ENCODE peak calls at places on chromosomes 4 and X, in five cellular contexts. One of them, this sample, is unnamed.
A peak's percentile ranks its signal among the peaks of the same experiment; 100 is the strongest.

GRCh38 chr4:185108669-185109068 is 34.4 kb upstream of the SLC25A4 start:
- DNase-seq in fibroblast of lung: no peak
- DNase-seq in cardiac muscle cell: no peak
- DNase-seq in mucosa of descending colon: no peak
- DNase-seq in psoas muscle: no peak
- DNase-seq in this sample: no peak

GRCh38 chrX:39519213-39519544 is 578.6 kb downstream of the BCOR start:
- DNase-seq in fibroblast of lung: peak; percentile 56
- DNase-seq in cardiac muscle cell: peak; percentile 61
- DNase-seq in mucosa of descending colon: no peak
- DNase-seq in psoas muscle: no peak
- DNase-seq in this sample: no peak

GRCh38 chrX:114006664-114007063 is 577.2 kb upstream of the HTR2C start:
- DNase-seq in fibroblast of lung: no peak
- DNase-seq in cardiac muscle cell: no peak
- DNase-seq in mucosa of descending colon: no peak
- DNase-seq in psoas muscle: no peak
- DNase-seq in this sample: no peak

GRCh38 chrX:141341341-141341740 is 99.0 kb upstream of the SPANXC start:
- DNase-seq in fibroblast of lung: peak; percentile 82
- DNase-seq in cardiac muscle cell: no peak
- DNase-seq in mucosa of descending colon: no peak
- DNase-seq in psoas muscle: no peak
- DNase-seq in this sample: peak; percentile 24

GRCh38 chrX:344371-344901 is 25.8 kb upstream of the GTPBP6 start:
- DNase-seq in fibroblast of lung: no peak
- DNase-seq in cardiac muscle cell: no peak
- DNase-seq in mucosa of descending colon: peak; percentile 15
- DNase-seq in psoas muscle: no peak
- DNase-seq in this sample: no peak

GRCh38 chr4:188417181-188417580 is 277.9 kb downstream of the TRIML1 start:
- DNase-seq in fibroblast of lung: no peak
- DNase-seq in cardiac muscle cell: peak; percentile 57
- DNase-seq in mucosa of descending colon: no peak
- DNase-seq in psoas muscle: no peak
- DNase-seq in this sample: no peak

GRCh38 chrX:68433155-68433980 is at the start of gene OPHN1:
- DNase-seq in fibroblast of lung: peak; percentile 77
- DNase-seq in cardiac muscle cell: peak; percentile 67
- DNase-seq in mucosa of descending colon: peak; percentile 87
- DNase-seq in psoas muscle: peak; percentile 78
- DNase-seq in this sample: no peak

GRCh38 chr4:29131304-29131703 is 1588.9 kb upstream of the PCDH7 start:
- DNase-seq in fibroblast of lung: no peak
- DNase-seq in cardiac muscle cell: peak; percentile 3
- DNase-seq in mucosa of descending colon: no peak
- DNase-seq in psoas muscle: no peak
- DNase-seq in this sample: no peak

GRCh38 chrX:110201799-110202198 is 116.1 kb downstream of the AMMECR1 start:
- DNase-seq in fibroblast of lung: no peak
- DNase-seq in cardiac muscle cell: no peak
- DNase-seq in mucosa of descending colon: no peak
- DNase-seq in psoas muscle: no peak
- DNase-seq in this sample: no peak

GRCh38 chrX:109863811-109864210 is 130.8 kb upstream of the ACSL4 start:
- DNase-seq in fibroblast of lung: no peak
- DNase-seq in cardiac muscle cell: no peak
- DNase-seq in mucosa of descending colon: no peak
- DNase-seq in psoas muscle: no peak
- DNase-seq in this sample: no peak

GRCh38 chr4:8821151-8821950 is 50.3 kb downstream of the HMX1 start:
- DNase-seq in fibroblast of lung: no peak
- DNase-seq in cardiac muscle cell: no peak
- DNase-seq in mucosa of descending colon: no peak
- DNase-seq in psoas muscle: no peak
- DNase-seq in this sample: no peak

GRCh38 chr4:26993541-26993940 is 132.9 kb downstream of the STIM2 start:
- DNase-seq in fibroblast of lung: peak; percentile 63
- DNase-seq in cardiac muscle cell: no peak
- DNase-seq in mucosa of descending colon: no peak
- DNase-seq in psoas muscle: no peak
- DNase-seq in this sample: no peak

GRCh38 chr4:37674446-37674845 is 11.7 kb downstream of the RELL1 start:
- DNase-seq in fibroblast of lung: no peak
- DNase-seq in cardiac muscle cell: no peak
- DNase-seq in mucosa of descending colon: no peak
- DNase-seq in psoas muscle: no peak
- DNase-seq in this sample: no peak

GRCh38 chr4:144862221-144862620 is 216.3 kb downstream of the HHIP start:
- DNase-seq in fibroblast of lung: no peak
- DNase-seq in cardiac muscle cell: no peak
- DNase-seq in mucosa of descending colon: no peak
- DNase-seq in psoas muscle: no peak
- DNase-seq in this sample: no peak

DNA sequence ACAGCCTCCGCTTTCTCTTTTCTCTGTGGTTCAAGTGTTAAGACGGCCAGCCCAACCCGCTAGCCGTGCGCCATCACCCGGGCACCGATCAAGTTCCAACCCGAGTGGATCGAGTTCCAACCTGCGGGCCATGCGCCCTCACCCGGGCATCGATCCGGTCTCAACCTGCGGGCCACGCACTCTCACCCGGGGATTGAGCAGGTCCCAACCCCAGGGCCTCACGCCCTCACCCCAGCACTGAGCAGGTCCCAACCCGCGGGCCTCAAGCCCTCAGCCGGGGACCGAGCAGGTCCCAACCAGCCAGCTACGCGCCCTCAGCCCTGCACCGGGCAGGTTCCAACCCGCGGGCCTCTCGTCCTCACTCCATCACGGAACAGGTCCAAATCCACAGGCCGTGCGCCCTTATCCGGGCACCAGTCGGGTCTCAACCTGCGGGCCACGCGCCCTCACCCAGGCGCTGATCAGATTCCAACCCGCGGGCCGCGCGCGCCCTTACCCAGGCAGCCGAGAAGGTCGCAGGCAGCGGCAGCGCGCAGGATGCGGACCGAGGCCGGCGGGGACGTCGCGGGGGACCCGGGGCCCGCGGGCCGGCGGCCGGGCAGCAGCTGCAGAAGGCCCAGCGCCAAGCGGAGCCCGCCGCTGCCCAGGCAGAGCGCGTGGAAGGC is 443 bp downstream of the GPR143 start:
- DNase-seq in fibroblast of lung: no peak
- DNase-seq in cardiac muscle cell: no peak
- DNase-seq in mucosa of descending colon: no peak
- DNase-seq in psoas muscle: no peak
- DNase-seq in this sample: no peak
- H3K4me3 ChIP-seq in fibroblast of lung: no peak overlapping the region
- H3K4me3 ChIP-seq in cardiac muscle cell: no peak overlapping the region
- H3K4me3 ChIP-seq in mucosa of descending colon: no peak overlapping the region
- H3K4me3 ChIP-seq in psoas muscle: no peak overlapping the region
- H3K4me3 ChIP-seq in this sample: no peak overlapping the region

DNA sequence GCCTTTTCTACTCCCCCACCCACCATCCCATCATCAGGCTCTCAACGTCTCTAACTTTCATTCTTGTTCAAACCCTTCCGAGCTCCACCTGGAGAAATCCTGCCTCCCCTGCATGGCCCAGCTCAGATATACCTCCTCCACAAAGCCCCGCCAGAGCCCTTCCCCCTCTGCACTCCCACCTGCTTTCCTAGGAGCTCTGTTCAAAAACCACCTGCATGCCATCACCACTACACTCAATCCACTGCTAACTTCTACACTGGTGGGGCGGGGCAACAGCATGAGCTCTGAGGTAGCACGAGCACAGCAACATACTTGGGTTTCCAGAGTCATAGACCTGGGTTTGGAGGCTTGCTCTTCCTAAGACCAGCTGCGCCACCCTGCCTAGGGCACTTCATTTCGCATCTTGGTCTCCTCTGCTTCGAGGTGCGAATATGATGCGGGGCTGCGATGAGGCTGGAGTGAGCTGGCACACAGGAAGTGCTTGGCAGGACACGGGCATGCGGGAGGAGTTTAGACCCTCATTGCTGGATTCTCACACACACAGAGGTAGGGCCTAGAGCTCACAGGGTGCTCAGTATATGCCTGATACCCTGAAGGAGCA is 3.5 kb downstream of the SASH3 start:
- DNase-seq in fibroblast of lung: no peak
- DNase-seq in cardiac muscle cell: no peak
- DNase-seq in mucosa of descending colon: no peak
- DNase-seq in psoas muscle: no peak
- DNase-seq in this sample: no peak
- H3K4me3 ChIP-seq in fibroblast of lung: no peak overlapping the region
- H3K4me3 ChIP-seq in cardiac muscle cell: no peak overlapping the region
- H3K4me3 ChIP-seq in mucosa of descending colon: no peak overlapping the region
- H3K4me3 ChIP-seq in psoas muscle: no peak overlapping the region
- H3K4me3 ChIP-seq in this sample: no peak overlapping the region

GRCh38 chr4:70712604-70713452 is 8.9 kb upstream of the RUFY3 start:
- DNase-seq in fibroblast of lung: no peak
- DNase-seq in cardiac muscle cell: no peak
- DNase-seq in mucosa of descending colon: no peak
- DNase-seq in psoas muscle: no peak
- DNase-seq in this sample: no peak

GRCh38 chr4:70713453-70714026 is 8.2 kb upstream of the RUFY3 start:
- DNase-seq in fibroblast of lung: no peak
- DNase-seq in cardiac muscle cell: no peak
- DNase-seq in mucosa of descending colon: no peak
- DNase-seq in psoas muscle: no peak
- DNase-seq in this sample: no peak

GRCh38 chr4:70714488-70714887 is 7.3 kb upstream of the RUFY3 start:
- DNase-seq in fibroblast of lung: no peak
- DNase-seq in cardiac muscle cell: no peak
- DNase-seq in mucosa of descending colon: no peak
- DNase-seq in psoas muscle: no peak
- DNase-seq in this sample: no peak

GRCh38 chr4:70714061-70714468 is 7.7 kb upstream of the RUFY3 start:
- DNase-seq in fibroblast of lung: peak; percentile 13
- DNase-seq in cardiac muscle cell: no peak
- DNase-seq in mucosa of descending colon: no peak
- DNase-seq in psoas muscle: no peak
- DNase-seq in this sample: no peak

DNA sequence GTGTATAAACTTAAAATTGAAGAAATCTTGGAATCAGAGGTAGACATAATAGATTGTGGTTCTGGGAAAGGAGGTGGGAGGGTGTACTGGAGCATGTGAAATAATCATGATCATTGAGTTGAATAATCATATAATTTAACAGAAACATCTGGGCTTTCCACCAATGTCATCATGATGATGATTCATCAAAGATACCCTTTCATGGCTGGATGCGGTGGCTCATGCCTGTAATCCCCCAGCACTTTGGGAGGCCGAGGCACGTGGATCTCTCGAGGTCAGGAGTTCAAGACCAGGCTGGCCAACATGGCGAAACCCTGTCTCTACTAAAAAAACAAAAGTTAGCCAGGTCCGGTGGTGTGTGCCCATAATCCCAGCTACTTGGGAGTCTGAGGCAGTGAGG is 6.7 kb upstream of the RUFY3 start:
- DNase-seq in fibroblast of lung: peak; percentile 42
- DNase-seq in cardiac muscle cell: no peak
- DNase-seq in mucosa of descending colon: no peak
- DNase-seq in psoas muscle: no peak
- DNase-seq in this sample: no peak
- H3K4me3 ChIP-seq in fibroblast of lung: no peak overlapping the region
- H3K4me3 ChIP-seq in cardiac muscle cell: no peak overlapping the region
- H3K4me3 ChIP-seq in mucosa of descending colon: no peak overlapping the region
- H3K4me3 ChIP-seq in psoas muscle: no peak overlapping the region
- H3K4me3 ChIP-seq in this sample: no peak overlapping the region

DNA sequence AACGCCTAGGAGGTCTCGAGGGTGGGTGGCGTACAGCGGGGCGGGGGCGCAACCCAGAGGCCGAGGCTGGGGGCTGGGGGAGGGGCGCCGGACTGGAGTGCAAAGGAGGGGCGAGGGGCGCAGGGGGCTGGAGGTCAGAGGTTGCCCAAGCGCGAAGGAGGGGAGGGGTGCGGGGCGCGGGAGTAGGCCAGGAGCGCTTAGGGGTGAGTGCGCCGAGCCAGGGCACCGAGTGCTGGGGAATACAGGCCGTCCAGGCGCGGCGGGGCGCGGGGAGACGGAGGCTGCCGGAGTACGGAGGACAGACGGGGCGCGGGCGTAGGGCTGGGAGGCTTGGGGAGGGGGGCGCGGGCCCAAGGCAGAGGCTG is 318 bp downstream of the GYG2 start:
- DNase-seq in fibroblast of lung: no peak
- DNase-seq in cardiac muscle cell: peak; percentile 63
- DNase-seq in mucosa of descending colon: peak; percentile 27
- DNase-seq in psoas muscle: no peak
- DNase-seq in this sample: no peak
- H3K4me3 ChIP-seq in fibroblast of lung: peak overlapping the region; percentile 21
- H3K4me3 ChIP-seq in cardiac muscle cell: peak overlapping the region; percentile 72
- H3K4me3 ChIP-seq in mucosa of descending colon: no peak overlapping the region
- H3K4me3 ChIP-seq in psoas muscle: no peak overlapping the region
- H3K4me3 ChIP-seq in this sample: peak overlapping the region; percentile 56

This sample was measured in AG04449.